ENCODE peak calls at places on chromosomes 16 and 17, in eight cellular contexts. J is astrocyte of the spinal cord; P is stimulated activated CD4-positive, alpha-beta T cell treated with anti-CD3 and anti-CD28 coated beads, Interleukin-2, amount 100 ng/mL, for 24 hours; R is foreskin fibroblast; L is IMR-90; F is left colon; K is dorsolateral prefrontal cortex; U is adrenal gland. A is an unnamed sample.

GRCh38 chr16:23518435-23518891 is 8.2 kb upstream of the GGA2 start:
- DNase-seq in J (peak; percentile 6), P (no peak), R (no peak), L (peak; percentile 32), F (no peak), K (no peak), U (no peak), A (no peak)

GRCh38 chr17:82230627-82231311 is 1.9 kb downstream of the SLC16A3 start:
- DNase-seq in J (peak; percentile 88), P (peak; percentile 73), R (peak; percentile 93), L (peak; percentile 81), F (peak; percentile 91), K (peak; percentile 57), U (peak; percentile 73), A (peak; percentile 91)

GRCh38 chr17:74922694-74923537 is at the start of gene USH1G:
- DNase-seq in J (no peak), P (peak; percentile 19), R (no peak), L (no peak), F (no peak), K (no peak), U (no peak), A (no peak)

GRCh38 chr17:68048996-68049395 is 13.5 kb downstream of the KPNA2 start:
- DNase-seq in J (peak; percentile 22), P (no peak), R (no peak), L (no peak), F (no peak), K (no peak), U (no peak), A (no peak)

GRCh38 chr16:1174477-1175357 is 21.8 kb downstream of the CACNA1H start:
- DNase-seq in J (peak; percentile 55), P (no peak), R (no peak), L (peak; percentile 51), F (no peak), K (no peak), U (no peak), A (no peak)

GRCh38 chr16:86515420-86515779 is 5.1 kb downstream of the FOXF1 start:
- DNase-seq in J (no peak), P (no peak), R (no peak), L (peak; percentile 28), F (no peak), K (no peak), U (no peak), A (no peak)

GRCh38 chr16:71628810-71629209 is 2.8 kb downstream of the MARVELD3 start:
- DNase-seq in J (peak; percentile 87), P (no peak), R (no peak), L (no peak), F (no peak), K (no peak), U (no peak), A (no peak)

GRCh38 chr16:88934066-88934667 is 42.8 kb downstream of the CBFA2T3 start:
- DNase-seq in J (no peak), P (no peak), R (no peak), L (no peak), F (no peak), K (no peak), U (no peak), A (no peak)

GRCh38 chr17:73285603-73285908 is 23.9 kb upstream of the CPSF4L start:
- DNase-seq in J (no peak), P (no peak), R (no peak), L (no peak), F (no peak), K (no peak), U (no peak), A (no peak)

GRCh38 chr17:50764860-50765259 is 2.5 kb downstream of the ANKRD40CL start:
- DNase-seq in J (no peak), P (no peak), R (no peak), L (no peak), F (no peak), K (no peak), U (no peak), A (no peak)

GRCh38 chr16:23893976-23894375 is 58.2 kb downstream of the PRKCB start:
- DNase-seq in J (no peak), P (no peak), R (no peak), L (no peak), F (no peak), K (no peak), U (no peak), A (no peak)

GRCh38 chr16:56783332-56783731 is 53.4 kb downstream of the NUP93 start:
- DNase-seq in J (no peak), P (no peak), R (no peak), L (no peak), F (no peak), K (no peak), U (no peak), A (no peak)